ENCODE peak calls at places on chromosome 10, in seven cellular contexts. I, E, G, N, T, B and Z are unnamed samples.
A peak's percentile ranks its signal among the peaks of the same experiment; 100 is the strongest.

GRCh38 chr10:103473261-103473671 is 5.8 kb downstream of the CALHM3 start:
- DNase-seq in I (no peak), E (no peak), N (no peak), B (no peak), T (no peak), G (no peak), Z (no peak)

GRCh38 chr10:133034092-133034491 is 53.6 kb upstream of the ADGRA1 start:
- DNase-seq in N (no peak), I (no peak), T (no peak), B (no peak), E (no peak), G (no peak), Z (no peak)

GRCh38 chr10:110286841-110287240 is 17.9 kb downstream of the SMNDC1 start:
- DNase-seq in E (no peak), I (no peak), B (no peak), G (no peak), T (no peak), N (no peak), Z (no peak)

GRCh38 chr10:87095241-87095945 is 387 bp downstream of the SHLD2 start:
- DNase-seq in E (peak; percentile 78), N (peak; percentile 81), B (peak; percentile 97), G (peak; percentile 76), T (peak; percentile 79), I (peak; percentile 70), Z (peak; percentile 95)

GRCh38 chr10:22503315-22504090 is 158.2 kb downstream of the SPAG6 start:
- DNase-seq in G (no peak), B (no peak), T (no peak), N (peak; percentile 63), E (no peak), I (no peak), Z (no peak)

GRCh38 chr10:16986406-16987128 is 143.0 kb downstream of the CUBN start:
- DNase-seq in E (no peak), G (no peak), N (peak; percentile 95), T (no peak), B (peak; percentile 91), I (no peak), Z (peak; percentile 84)

GRCh38 chr10:63629363-63630084 is 108.3 kb downstream of the REEP3 start:
- DNase-seq in T (peak; percentile 78), E (peak; percentile 95), N (peak; percentile 99), B (peak; percentile 99), I (peak; percentile 88), G (peak; percentile 97), Z (peak; percentile 98)

GRCh38 chr10:36621346-36621745 is 504.1 kb upstream of the ANKRD30A start:
- DNase-seq in E (no peak), T (no peak), G (no peak), N (peak; percentile 42), B (peak; percentile 64), I (no peak), Z (no peak)

GRCh38 chr10:78875331-78875877 is 193.4 kb upstream of the ZMIZ1 start:
- DNase-seq in E (no peak), T (no peak), I (no peak), N (no peak), G (no peak), B (no peak), Z (no peak)

GRCh38 chr10:48476279-48476982 is 128.4 kb downstream of the ARHGAP22 start:
- DNase-seq in E (no peak), N (no peak), T (no peak), G (no peak), B (no peak), I (no peak), Z (no peak)

GRCh38 chr10:79081353-79082034 is 12.7 kb downstream of the ZMIZ1 start:
- DNase-seq in T (no peak), G (no peak), I (no peak), N (peak; percentile 95), B (peak; percentile 97), E (no peak), Z (peak; percentile 83)

DNA sequence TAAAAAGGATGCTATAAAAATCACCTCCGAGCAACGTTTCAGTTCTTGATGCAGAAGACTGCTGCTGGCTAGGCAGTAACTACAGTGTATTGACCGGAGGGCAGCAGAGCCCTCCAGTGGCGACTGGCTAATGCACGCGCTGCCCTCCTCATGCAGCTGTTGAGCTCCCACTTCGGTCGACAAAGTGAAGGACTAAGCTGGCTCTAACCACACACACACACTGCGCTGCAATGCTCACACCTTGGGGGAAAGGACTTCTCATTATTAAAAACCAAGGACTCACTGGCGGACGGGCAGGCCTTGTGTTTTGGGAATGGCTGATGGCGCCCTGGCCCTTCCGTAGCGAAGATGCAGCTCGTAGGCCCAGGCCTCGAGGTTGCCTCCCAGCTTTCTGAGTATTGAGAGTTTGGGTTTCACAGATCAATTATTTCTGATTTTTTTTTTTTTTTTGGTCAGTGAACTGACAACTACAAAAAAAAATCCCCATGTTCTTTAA is 120.9 kb upstream of the DIP2C start:
- DNase-seq in B (no peak), G (peak; percentile 12), E (no peak), I (peak; percentile 18), T (no peak), N (no peak), Z (no peak)
- H3K4me3 ChIP-seq in B (no peak overlapping the region), G (no peak overlapping the region), E (no peak overlapping the region), I (no peak overlapping the region), T (no peak overlapping the region), N (no peak overlapping the region), Z (no peak overlapping the region)

GRCh38 chr10:116738359-116738738 is 4.0 kb downstream of the HSPA12A start:
- DNase-seq in G (no peak), T (no peak), I (no peak), N (no peak), B (no peak), E (no peak), Z (no peak)

GRCh38 chr10:116741391-116742351 is 695 bp downstream of the HSPA12A start:
- DNase-seq in G (peak; percentile 67), B (peak; percentile 68), I (no peak), E (peak; percentile 22), N (no peak), T (no peak), Z (peak; percentile 38)

GRCh38 chr10:116742367-116743265 is at the start of gene HSPA12A:
- DNase-seq in I (peak; percentile 77), G (peak; percentile 83), B (peak; percentile 96), T (no peak), N (peak; percentile 83), E (peak; percentile 81), Z (peak; percentile 85)

GRCh38 chr10:116743266-116744064 is 1.1 kb upstream of the HSPA12A start:
- DNase-seq in I (no peak), G (no peak), N (no peak), B (no peak), E (no peak), T (no peak), Z (no peak)

GRCh38 chr10:116740971-116741370 is 1.4 kb downstream of the HSPA12A start:
- DNase-seq in N (no peak), T (no peak), E (no peak), I (no peak), B (no peak), G (peak; percentile 37), Z (no peak)
- H3K27me3 ChIP-seq in N (peaks cover 2% of the 10 kb centered on the region), T (peaks cover 26% of the 10 kb centered on the region), E (no peaks in the 10 kb centered on the region), I (no peaks in the 10 kb centered on the region), B (no peaks in the 10 kb centered on the region), G (no peaks in the 10 kb centered on the region), Z (no peaks in the 10 kb centered on the region)

DNA sequence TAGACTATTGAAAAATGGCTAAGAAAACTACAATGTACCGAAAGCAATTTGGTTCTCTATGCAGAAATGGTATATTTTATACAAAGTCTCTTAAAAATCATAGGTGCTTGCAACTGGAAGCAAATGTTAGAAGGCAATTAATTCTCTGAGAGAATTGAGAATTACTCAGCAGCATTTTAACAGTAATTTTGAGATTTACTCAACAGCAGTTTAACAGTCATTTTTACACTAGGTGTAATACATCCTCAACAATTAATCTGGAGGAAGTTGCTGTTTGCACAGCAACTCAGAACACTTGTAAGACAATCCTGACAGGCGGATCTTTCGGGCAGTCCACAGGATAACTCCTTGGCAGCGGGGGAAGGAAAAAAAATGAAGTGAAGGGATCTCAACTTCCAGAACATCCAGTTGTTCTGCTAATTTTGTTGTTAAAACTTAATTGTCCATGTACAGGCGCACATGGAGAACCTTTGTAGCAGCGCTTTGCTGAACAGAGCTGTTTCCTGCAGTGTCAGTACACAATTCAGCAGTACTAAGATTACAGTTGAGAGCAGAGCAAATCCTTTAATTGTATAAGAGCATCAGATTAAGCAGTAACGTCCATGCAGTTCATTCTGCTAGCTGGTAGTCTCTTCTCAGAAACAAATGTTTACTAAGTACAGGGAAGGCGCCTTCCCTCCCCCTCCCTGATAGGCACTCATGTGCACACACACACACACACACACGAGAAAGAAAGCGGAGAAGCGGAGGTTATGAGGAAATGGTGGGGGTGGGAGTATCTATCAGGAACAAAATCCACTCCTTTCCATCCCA is 43.8 kb downstream of the ENO4 start:
- DNase-seq in N (no peak), E (no peak), I (no peak), T (no peak), B (no peak), G (no peak), Z (no peak)
- H3K4me3 ChIP-seq in N (no peak overlapping the region), E (no peak overlapping the region), I (no peak overlapping the region), T (no peak overlapping the region), B (no peak overlapping the region), G (no peak overlapping the region), Z (no peak overlapping the region)

GRCh38 chr10:71589617-71590551 is 129.7 kb downstream of the C10orf105 start:
- DNase-seq in N (no peak), T (no peak), B (peak; percentile 20), E (no peak), G (no peak), I (no peak), Z (no peak)
- H3K27me3 ChIP-seq in N (peaks cover 3% of the 10 kb centered on the region), T (no peaks in the 10 kb centered on the region), B (peaks cover 35% of the 10 kb centered on the region), E (no peaks in the 10 kb centered on the region), G (no peaks in the 10 kb centered on the region), I (no peaks in the 10 kb centered on the region), Z (no peaks in the 10 kb centered on the region)

DNA sequence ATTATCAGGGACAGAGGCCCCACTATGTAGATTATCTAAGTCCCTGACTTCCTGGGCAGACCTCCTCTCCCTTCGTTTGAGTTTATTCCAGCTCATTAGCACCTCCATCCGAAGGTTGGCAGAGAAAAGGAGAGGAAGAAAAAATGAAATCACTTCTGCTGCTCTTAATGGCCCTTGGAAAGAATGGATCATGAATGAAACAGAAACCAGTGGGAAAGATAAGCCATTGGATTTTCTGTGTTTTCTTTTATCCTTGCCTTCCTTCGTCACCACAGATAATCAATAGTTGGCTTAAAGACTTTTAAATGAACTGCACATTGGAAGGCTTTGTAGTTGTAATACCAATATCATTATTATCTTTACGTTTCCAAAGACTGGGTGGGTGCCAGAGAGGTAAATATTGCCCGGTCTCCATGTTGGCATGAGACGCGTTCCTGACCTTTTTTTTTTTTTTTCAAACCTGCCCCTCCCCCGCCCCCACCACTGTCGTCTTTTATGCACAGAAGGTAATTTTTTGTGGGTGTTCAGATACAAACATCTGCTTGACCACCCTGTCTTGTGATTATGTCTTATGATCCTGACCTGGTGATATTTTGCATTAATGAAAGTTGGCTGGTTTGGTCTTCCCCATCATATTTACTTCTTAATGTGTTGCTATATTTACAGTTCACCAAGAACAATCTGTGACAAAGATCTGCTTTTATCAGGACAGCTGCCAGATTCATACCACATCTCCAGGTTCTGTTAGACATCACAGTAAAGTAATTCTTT is 116.8 kb downstream of the ARID5B start:
- DNase-seq in T (no peak), N (no peak), B (no peak), E (peak; percentile 23), I (no peak), G (no peak), Z (no peak)
- H3K4me3 ChIP-seq in T (no peak overlapping the region), N (no peak overlapping the region), B (no peak overlapping the region), E (no peak overlapping the region), I (no peak overlapping the region), G (no peak overlapping the region), Z (no peak overlapping the region)

GRCh38 chr10:125534515-125534914 is 148.4 kb downstream of the TEX36 start:
- DNase-seq in T (no peak), B (no peak), G (no peak), I (no peak), N (no peak), E (no peak), Z (no peak)
- H3K27me3 ChIP-seq in T (no peaks in the 10 kb centered on the region), B (no peaks in the 10 kb centered on the region), G (no peaks in the 10 kb centered on the region), I (no peaks in the 10 kb centered on the region), N (no peaks in the 10 kb centered on the region), E (no peaks in the 10 kb centered on the region), Z (no peaks in the 10 kb centered on the region)

GRCh38 chr10:33331020-33331557 is 3.4 kb downstream of the NRP1 start:
- DNase-seq in B (peak; percentile 21), E (no peak), T (no peak), I (no peak), G (no peak), N (no peak), Z (no peak)
- H3K4me3 ChIP-seq in B (peak overlapping the region; percentile 94), E (no peak overlapping the region), T (no peak overlapping the region), I (peak overlapping the region; percentile 86), G (peak overlapping the region; percentile 69), N (peak overlapping the region; percentile 93), Z (no peak overlapping the region)